ENCODE peak calls at places on chromosomes 5 and 9, in seven cellular contexts. One of them, this sample, is unnamed.
A peak's percentile ranks its signal among the peaks of the same experiment; 100 is the strongest.

GRCh38 chr5:64612349-64612961 is 77.8 kb upstream of the SHISAL2B start:
- DNase-seq in CD8-positive, alpha-beta T cell: no peak
- DNase-seq in spleen: no peak
- DNase-seq in ovary: peak; percentile 17
- DNase-seq in K562: peak; percentile 15
- DNase-seq in IMR-90: peak; percentile 64
- DNase-seq in GM23248: peak; percentile 71
- DNase-seq in this sample: no peak

GRCh38 chr5:63962345-63962744 is at the start of gene HTR1A:
- DNase-seq in CD8-positive, alpha-beta T cell: no peak
- DNase-seq in spleen: no peak
- DNase-seq in ovary: no peak
- DNase-seq in K562: no peak
- DNase-seq in IMR-90: no peak
- DNase-seq in GM23248: no peak
- DNase-seq in this sample: no peak

GRCh38 chr5:33936381-33937016 is at the start of gene RXFP3:
- DNase-seq in CD8-positive, alpha-beta T cell: no peak
- DNase-seq in spleen: no peak
- DNase-seq in ovary: no peak
- DNase-seq in K562: no peak
- DNase-seq in IMR-90: peak; percentile 23
- DNase-seq in GM23248: peak; percentile 49
- DNase-seq in this sample: no peak

GRCh38 chr5:148397968-148398595 is 14.3 kb downstream of the FBXO38 start:
- DNase-seq in CD8-positive, alpha-beta T cell: no peak
- DNase-seq in spleen: no peak
- DNase-seq in ovary: no peak
- DNase-seq in K562: peak; percentile 12
- DNase-seq in IMR-90: no peak
- DNase-seq in GM23248: no peak
- DNase-seq in this sample: no peak

GRCh38 chr9:33165263-33166151 is 1.6 kb downstream of the B4GALT1 start:
- DNase-seq in CD8-positive, alpha-beta T cell: peak; percentile 47
- DNase-seq in spleen: peak; percentile 78
- DNase-seq in ovary: peak; percentile 58
- DNase-seq in K562: peak; percentile 27
- DNase-seq in IMR-90: peak; percentile 83
- DNase-seq in GM23248: peak; percentile 87
- DNase-seq in this sample: no peak

GRCh38 chr5:78985407-78986223 is 505 bp upstream of the ARSB start:
- DNase-seq in CD8-positive, alpha-beta T cell: peak; percentile 53
- DNase-seq in spleen: peak; percentile 81
- DNase-seq in ovary: peak; percentile 26
- DNase-seq in K562: no peak
- DNase-seq in IMR-90: peak; percentile 64
- DNase-seq in GM23248: peak; percentile 75
- DNase-seq in this sample: no peak

GRCh38 chr9:36101916-36102741 is 34.4 kb upstream of the GLIPR2 start:
- DNase-seq in CD8-positive, alpha-beta T cell: no peak
- DNase-seq in spleen: no peak
- DNase-seq in ovary: no peak
- DNase-seq in K562: no peak
- DNase-seq in IMR-90: peak; percentile 100
- DNase-seq in GM23248: peak; percentile 96
- DNase-seq in this sample: no peak

GRCh38 chr5:756865-757345 is 27.6 kb downstream of the ZDHHC11B start:
- DNase-seq in CD8-positive, alpha-beta T cell: peak; percentile 10
- DNase-seq in spleen: no peak
- DNase-seq in ovary: peak; percentile 13
- DNase-seq in K562: no peak
- DNase-seq in IMR-90: no peak
- DNase-seq in GM23248: peak; percentile 12
- DNase-seq in this sample: no peak

GRCh38 chr5:187617-188451 is 3.5 kb upstream of the LRRC14B start:
- DNase-seq in CD8-positive, alpha-beta T cell: no peak
- DNase-seq in spleen: peak; percentile 73
- DNase-seq in ovary: peak; percentile 38
- DNase-seq in K562: no peak
- DNase-seq in IMR-90: no peak
- DNase-seq in GM23248: peak; percentile 21
- DNase-seq in this sample: no peak

GRCh38 chr9:137615387-137615871 is 3.4 kb upstream of the EHMT1 start:
- DNase-seq in CD8-positive, alpha-beta T cell: no peak
- DNase-seq in spleen: peak; percentile 76
- DNase-seq in ovary: no peak
- DNase-seq in K562: no peak
- DNase-seq in IMR-90: no peak
- DNase-seq in GM23248: no peak
- DNase-seq in this sample: no peak

GRCh38 chr9:137613259-137613658 is 5.5 kb upstream of the EHMT1 start:
- DNase-seq in CD8-positive, alpha-beta T cell: no peak
- DNase-seq in spleen: no peak
- DNase-seq in ovary: no peak
- DNase-seq in K562: no peak
- DNase-seq in IMR-90: no peak
- DNase-seq in GM23248: no peak
- DNase-seq in this sample: no peak

GRCh38 chr9:137612741-137613142 is 6.1 kb upstream of the EHMT1 start:
- DNase-seq in CD8-positive, alpha-beta T cell: no peak
- DNase-seq in spleen: no peak
- DNase-seq in ovary: no peak
- DNase-seq in K562: no peak
- DNase-seq in IMR-90: no peak
- DNase-seq in GM23248: no peak
- DNase-seq in this sample: no peak

GRCh38 chr9:137614631-137615386 is 4.0 kb upstream of the EHMT1 start:
- DNase-seq in CD8-positive, alpha-beta T cell: no peak
- DNase-seq in spleen: peak; percentile 75
- DNase-seq in ovary: no peak
- DNase-seq in K562: no peak
- DNase-seq in IMR-90: no peak
- DNase-seq in GM23248: no peak
- DNase-seq in this sample: no peak

DNA sequence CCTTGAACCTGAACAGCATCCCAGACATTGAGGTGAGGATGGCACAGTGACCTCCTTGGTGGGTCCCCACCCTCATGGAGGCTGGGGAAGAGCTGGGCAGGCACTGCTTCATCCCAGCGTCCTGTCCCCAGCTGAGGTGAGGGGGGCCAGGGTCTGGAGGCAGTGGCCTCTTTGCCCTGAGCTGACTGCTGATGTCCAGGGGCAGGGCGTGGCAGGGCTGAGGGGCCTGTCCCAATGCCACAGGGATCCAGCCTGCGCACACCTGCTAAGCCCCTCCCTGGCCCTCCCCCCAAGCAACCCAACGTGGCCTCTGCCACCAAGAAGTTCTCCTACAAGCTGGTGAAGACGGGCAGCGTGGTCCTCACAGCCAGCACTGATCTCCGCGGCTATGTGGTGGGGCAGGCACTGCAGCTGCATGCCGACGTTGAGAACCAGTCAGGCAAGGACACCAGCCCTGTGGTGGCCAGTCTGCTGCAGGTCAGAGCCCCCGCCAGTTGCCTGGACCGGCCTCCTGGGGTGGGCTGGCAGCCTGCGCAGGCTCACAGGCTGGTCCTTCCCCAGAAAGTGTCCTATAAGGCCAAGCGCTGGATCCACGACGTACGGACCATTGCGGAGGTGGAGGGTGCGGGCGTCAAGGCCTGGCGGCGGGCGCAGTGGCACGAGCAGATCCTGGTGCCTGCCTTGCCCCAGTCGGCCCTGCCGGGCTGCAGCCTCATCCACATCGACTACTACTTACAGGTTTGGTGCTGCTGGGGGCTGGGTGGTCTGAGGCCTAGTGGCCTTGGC is 4.9 kb upstream of the EHMT1 start:
- DNase-seq in CD8-positive, alpha-beta T cell: no peak
- DNase-seq in spleen: no peak
- DNase-seq in ovary: no peak
- DNase-seq in K562: no peak
- DNase-seq in IMR-90: no peak
- DNase-seq in GM23248: no peak
- DNase-seq in this sample: no peak
- H3K27ac ChIP-seq in CD8-positive, alpha-beta T cell: no peak overlapping the region
- H3K27ac ChIP-seq in spleen: no peak overlapping the region
- H3K27ac ChIP-seq in ovary: no peak overlapping the region
- H3K27ac ChIP-seq in K562: no peak overlapping the region
- H3K27ac ChIP-seq in IMR-90: no peak overlapping the region
- H3K27ac ChIP-seq in GM23248: no peak overlapping the region
- H3K27ac ChIP-seq in this sample: no peak overlapping the region

GRCh38 chr9:104833701-104834100 is 69.8 kb downstream of the NIPSNAP3B start:
- DNase-seq in CD8-positive, alpha-beta T cell: no peak
- DNase-seq in spleen: no peak
- DNase-seq in ovary: no peak
- DNase-seq in K562: no peak
- DNase-seq in IMR-90: no peak
- DNase-seq in GM23248: no peak
- DNase-seq in this sample: no peak

GRCh38 chr9:104836767-104837166 is 72.8 kb downstream of the NIPSNAP3B start:
- DNase-seq in CD8-positive, alpha-beta T cell: no peak
- DNase-seq in spleen: no peak
- DNase-seq in ovary: no peak
- DNase-seq in K562: no peak
- DNase-seq in IMR-90: no peak
- DNase-seq in GM23248: no peak
- DNase-seq in this sample: no peak

GRCh38 chr9:104838958-104839357 is 75.0 kb downstream of the NIPSNAP3B start:
- DNase-seq in CD8-positive, alpha-beta T cell: no peak
- DNase-seq in spleen: no peak
- DNase-seq in ovary: no peak
- DNase-seq in K562: no peak
- DNase-seq in IMR-90: no peak
- DNase-seq in GM23248: no peak
- DNase-seq in this sample: no peak

GRCh38 chr9:104835163-104835562 is 71.2 kb downstream of the NIPSNAP3B start:
- DNase-seq in CD8-positive, alpha-beta T cell: no peak
- DNase-seq in spleen: no peak
- DNase-seq in ovary: no peak
- DNase-seq in K562: no peak
- DNase-seq in IMR-90: no peak
- DNase-seq in GM23248: peak; percentile 52
- DNase-seq in this sample: no peak

DNA sequence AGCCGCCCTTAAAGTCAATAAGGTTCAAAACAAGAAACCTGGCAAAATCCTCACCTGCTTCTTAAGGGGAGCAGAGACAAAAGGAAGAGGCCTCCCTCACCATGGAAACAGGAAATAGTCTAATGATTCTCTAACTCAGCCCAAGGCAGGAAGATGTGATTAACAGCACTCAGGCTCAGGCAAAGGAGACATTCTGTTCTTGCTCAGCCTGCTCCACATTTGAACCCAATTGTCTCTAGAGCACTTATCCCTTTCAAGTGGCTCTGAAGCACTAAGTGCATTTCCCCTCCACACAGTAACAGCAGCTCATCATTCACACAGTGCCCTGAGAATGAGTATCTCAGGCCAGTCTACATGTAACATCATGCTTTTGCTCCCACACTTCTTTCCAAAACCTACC is 72.3 kb downstream of the NIPSNAP3B start:
- DNase-seq in CD8-positive, alpha-beta T cell: no peak
- DNase-seq in spleen: no peak
- DNase-seq in ovary: no peak
- DNase-seq in K562: no peak
- DNase-seq in IMR-90: peak; percentile 15
- DNase-seq in GM23248: peak; percentile 51
- DNase-seq in this sample: no peak
- H3K27ac ChIP-seq in CD8-positive, alpha-beta T cell: no peak overlapping the region
- H3K27ac ChIP-seq in spleen: no peak overlapping the region
- H3K27ac ChIP-seq in ovary: no peak overlapping the region
- H3K27ac ChIP-seq in K562: no peak overlapping the region
- H3K27ac ChIP-seq in IMR-90: no peak overlapping the region
- H3K27ac ChIP-seq in GM23248: peak overlapping the region; percentile 40
- H3K27ac ChIP-seq in this sample: peak overlapping the region; percentile 17

DNA sequence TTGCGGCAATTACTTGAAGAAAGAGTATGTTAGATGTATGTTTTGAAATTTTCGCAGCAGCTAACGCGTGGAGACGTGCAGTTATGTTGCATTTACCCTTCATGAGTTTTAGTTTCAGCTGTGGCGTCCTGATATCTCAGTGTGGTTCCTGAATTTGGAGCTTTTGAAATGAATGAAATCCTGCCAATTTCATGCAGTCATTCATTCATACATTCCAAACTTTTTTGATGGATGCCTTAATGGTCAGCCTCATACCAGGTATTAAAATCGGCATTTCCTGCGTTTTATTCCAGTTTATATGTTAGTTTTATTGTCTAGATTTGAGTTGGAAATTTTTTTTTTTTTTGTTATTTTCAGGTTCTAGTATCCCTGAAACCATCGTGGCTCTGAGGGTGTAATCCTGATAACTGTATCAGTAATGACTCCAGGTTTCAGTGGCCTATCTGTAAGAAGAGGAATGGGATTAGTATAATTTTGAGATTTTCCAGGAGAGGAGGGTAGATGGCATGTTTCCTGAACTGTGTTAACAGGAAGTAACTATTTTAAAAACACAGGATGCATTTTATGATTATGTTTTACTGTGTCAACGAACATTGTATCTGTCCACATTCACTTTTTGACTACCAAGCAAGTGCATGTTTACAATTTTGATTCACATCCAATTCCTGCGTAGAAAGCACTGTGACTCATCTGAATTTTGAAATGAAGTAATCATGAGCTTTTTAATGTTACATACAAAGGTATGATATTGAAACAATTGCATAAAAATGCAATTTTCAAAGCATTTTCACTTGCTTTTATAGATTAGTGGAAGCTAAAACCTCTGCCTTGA is 1.0 kb downstream of the FOCAD start:
- DNase-seq in CD8-positive, alpha-beta T cell: no peak
- DNase-seq in spleen: no peak
- DNase-seq in ovary: no peak
- DNase-seq in K562: no peak
- DNase-seq in IMR-90: peak; percentile 89
- DNase-seq in GM23248: peak; percentile 85
- DNase-seq in this sample: no peak
- H3K27ac ChIP-seq in CD8-positive, alpha-beta T cell: peak overlapping the region; percentile 64
- H3K27ac ChIP-seq in spleen: peak overlapping the region; percentile 87
- H3K27ac ChIP-seq in ovary: peak overlapping the region; percentile 76
- H3K27ac ChIP-seq in K562: peak overlapping the region; percentile 90
- H3K27ac ChIP-seq in IMR-90: peak overlapping the region; percentile 21
- H3K27ac ChIP-seq in GM23248: peak overlapping the region; percentile 90
- H3K27ac ChIP-seq in this sample: peak overlapping the region; percentile 85

DNA sequence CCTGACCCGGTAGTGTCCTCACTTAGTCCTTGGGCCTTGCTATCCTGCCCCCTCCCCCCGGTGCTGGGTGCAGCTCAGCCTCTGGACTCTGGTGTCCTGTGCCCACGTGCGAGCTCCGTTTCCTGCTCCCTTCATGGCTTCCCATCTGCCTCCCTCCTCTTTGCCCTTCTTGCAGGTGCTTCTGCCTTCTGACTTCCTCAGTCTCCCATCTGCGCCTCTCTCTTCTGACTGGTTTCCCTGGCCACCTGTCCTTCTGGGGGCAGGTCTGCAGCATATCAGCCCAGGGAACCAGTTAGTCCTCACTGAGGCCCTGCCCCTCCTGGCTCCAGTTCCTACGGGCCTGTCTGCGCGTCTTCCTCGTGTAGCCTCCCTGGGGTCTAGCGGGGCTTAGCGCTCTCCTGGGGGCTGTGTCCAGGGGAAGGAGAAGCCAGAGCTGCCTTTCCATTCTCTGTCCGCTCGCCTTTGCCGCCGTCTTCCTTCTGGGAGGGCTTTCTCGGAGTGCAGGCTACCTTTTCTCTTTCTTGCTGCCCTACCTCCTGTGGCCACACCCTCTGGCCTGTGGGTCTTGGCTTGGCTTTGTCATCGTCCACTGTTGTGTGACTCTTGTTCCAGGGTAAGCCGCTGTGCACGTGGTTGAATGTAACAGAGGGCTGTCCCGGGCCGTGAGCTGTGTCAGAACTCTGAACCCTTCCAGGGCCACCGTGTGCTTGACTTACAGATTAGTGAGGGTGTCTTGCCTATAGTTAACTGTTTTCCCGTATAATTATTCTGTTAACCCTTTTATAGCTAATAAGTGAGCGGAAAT is 51.8 kb downstream of the EHMT1 start:
- DNase-seq in CD8-positive, alpha-beta T cell: no peak
- DNase-seq in spleen: peak; percentile 68
- DNase-seq in ovary: no peak
- DNase-seq in K562: peak; percentile 65
- DNase-seq in IMR-90: no peak
- DNase-seq in GM23248: peak; percentile 60
- DNase-seq in this sample: no peak
- H3K27ac ChIP-seq in CD8-positive, alpha-beta T cell: no peak overlapping the region
- H3K27ac ChIP-seq in spleen: peak overlapping the region; percentile 32
- H3K27ac ChIP-seq in ovary: no peak overlapping the region
- H3K27ac ChIP-seq in K562: peak overlapping the region; percentile 69
- H3K27ac ChIP-seq in IMR-90: no peak overlapping the region
- H3K27ac ChIP-seq in GM23248: no peak overlapping the region
- H3K27ac ChIP-seq in this sample: no peak overlapping the region